ENCODE peak calls at places on chromosomes 2 and 18, in four cellular contexts. One of them, this sample, is unnamed.

GRCh38 chr18:26635466-26635865 is 87.1 kb upstream of the KCTD1 start:
- DNase-seq in stomach: no peak
- DNase-seq in left lung: no peak
- DNase-seq in K562: no peak
- DNase-seq in this sample: no peak

GRCh38 chr18:78979682-78980278 is at the start of gene SALL3:
- DNase-seq in stomach: no peak
- DNase-seq in left lung: peak; percentile 45
- DNase-seq in K562: no peak
- DNase-seq in this sample: no peak

GRCh38 chr2:238420442-238420841 is 6.3 kb upstream of the ASB1 start:
- DNase-seq in stomach: no peak
- DNase-seq in left lung: no peak
- DNase-seq in K562: no peak
- DNase-seq in this sample: no peak

GRCh38 chr18:58842978-58843661 is 21.6 kb upstream of the ZNF532 start:
- DNase-seq in stomach: no peak
- DNase-seq in left lung: no peak
- DNase-seq in K562: no peak
- DNase-seq in this sample: no peak

GRCh38 chr2:118460425-118460824 is 372.2 kb downstream of the INSIG2 start:
- DNase-seq in stomach: no peak
- DNase-seq in left lung: no peak
- DNase-seq in K562: no peak
- DNase-seq in this sample: no peak

GRCh38 chr18:26956894-26957293 is 91.4 kb upstream of the AQP4 start:
- DNase-seq in stomach: no peak
- DNase-seq in left lung: no peak
- DNase-seq in K562: no peak
- DNase-seq in this sample: no peak

GRCh38 chr18:48789259-48789812 is 161.4 kb downstream of the SMAD7 start:
- DNase-seq in stomach: no peak
- DNase-seq in left lung: no peak
- DNase-seq in K562: no peak
- DNase-seq in this sample: no peak

GRCh38 chr2:178449700-178450573 is 1.0 kb downstream of the PRKRA start:
- DNase-seq in stomach: no peak
- DNase-seq in left lung: no peak
- DNase-seq in K562: no peak
- DNase-seq in this sample: no peak

GRCh38 chr2:149598014-149598395 is 10.4 kb upstream of the MMADHC start:
- DNase-seq in stomach: no peak
- DNase-seq in left lung: no peak
- DNase-seq in K562: no peak
- DNase-seq in this sample: no peak

GRCh38 chr2:62147610-62148301 is 48.2 kb upstream of the B3GNT2 start:
- DNase-seq in stomach: no peak
- DNase-seq in left lung: no peak
- DNase-seq in K562: no peak
- DNase-seq in this sample: no peak

GRCh38 chr2:240347949-240348500 is 87.4 kb upstream of the GPC1 start:
- DNase-seq in stomach: no peak
- DNase-seq in left lung: no peak
- DNase-seq in K562: no peak
- DNase-seq in this sample: no peak

GRCh38 chr2:185208261-185208660 is 530.3 kb upstream of the FSIP2 start:
- DNase-seq in stomach: peak; percentile 29
- DNase-seq in left lung: no peak
- DNase-seq in K562: peak; percentile 6
- DNase-seq in this sample: no peak

GRCh38 chr2:138744709-138745108 is 35.5 kb downstream of the NXPH2 start:
- DNase-seq in stomach: no peak
- DNase-seq in left lung: no peak
- DNase-seq in K562: no peak
- DNase-seq in this sample: no peak

GRCh38 chr2:27442282-27442980 is at the start of gene KRTCAP3:
- DNase-seq in stomach: peak; percentile 87
- DNase-seq in left lung: peak; percentile 89
- DNase-seq in K562: peak; percentile 41
- DNase-seq in this sample: peak; percentile 85

GRCh38 chr2:112006076-112006410 is 49.0 kb upstream of the TMEM87B start:
- DNase-seq in stomach: no peak
- DNase-seq in left lung: no peak
- DNase-seq in K562: no peak
- DNase-seq in this sample: no peak

GRCh38 chr2:203122317-203122998 is 107.8 kb downstream of the NBEAL1 start:
- DNase-seq in stomach: no peak
- DNase-seq in left lung: no peak
- DNase-seq in K562: no peak
- DNase-seq in this sample: no peak
- TF ChIP-seq CTCF in stomach: no peak
- TF ChIP-seq CTCF in left lung: no peak
- TF ChIP-seq CTCF in K562: no peak
- TF ChIP-seq CTCF in this sample: no peak

GRCh38 chr18:2848879-2849254 is 2.1 kb downstream of the EMILIN2 start:
- DNase-seq in stomach: no peak
- DNase-seq in left lung: no peak
- DNase-seq in K562: peak; percentile 39
- DNase-seq in this sample: no peak

GRCh38 chr18:2850816-2851215 is 4.0 kb downstream of the EMILIN2 start:
- DNase-seq in stomach: no peak
- DNase-seq in left lung: no peak
- DNase-seq in K562: no peak
- DNase-seq in this sample: no peak

GRCh38 chr18:2853173-2853925 is 6.5 kb downstream of the EMILIN2 start:
- DNase-seq in stomach: no peak
- DNase-seq in left lung: no peak
- DNase-seq in K562: no peak
- DNase-seq in this sample: no peak

GRCh38 chr18:2853926-2854664 is 7.3 kb downstream of the EMILIN2 start:
- DNase-seq in stomach: no peak
- DNase-seq in left lung: no peak
- DNase-seq in K562: peak; percentile 96
- DNase-seq in this sample: no peak

GRCh38 chr18:2851771-2852170 is 5.0 kb downstream of the EMILIN2 start:
- DNase-seq in stomach: no peak
- DNase-seq in left lung: no peak
- DNase-seq in K562: no peak
- DNase-seq in this sample: no peak
- H3K4me1 ChIP-seq in stomach: peaks cover 26% of the 10 kb centered on the region
- H3K4me1 ChIP-seq in left lung: peaks cover 66% of the 10 kb centered on the region
- H3K4me1 ChIP-seq in K562: peaks cover 63% of the 10 kb centered on the region
- H3K4me1 ChIP-seq in this sample: no peaks in the 10 kb centered on the region

DNA sequence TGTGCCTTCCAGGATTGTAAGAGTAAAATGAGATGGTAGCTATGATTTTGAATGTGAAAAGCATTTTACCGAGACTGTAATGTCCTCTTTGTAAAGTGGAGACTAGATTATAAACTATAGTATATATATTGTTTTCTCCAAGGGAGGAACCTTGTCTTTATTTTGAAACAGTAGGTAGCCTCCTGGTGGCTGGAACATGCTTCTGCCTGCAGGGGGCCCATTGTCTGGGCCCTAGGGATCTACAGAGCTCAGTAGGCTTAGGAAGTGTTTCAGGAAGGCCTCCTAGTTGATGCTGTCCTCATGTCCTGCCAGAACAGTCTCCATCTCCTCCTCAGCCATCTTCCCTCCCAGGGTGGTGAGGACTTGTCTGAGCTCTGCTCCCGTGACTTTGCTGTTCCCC is 3.0 kb downstream of the PIKFYVE start:
- DNase-seq in stomach: no peak
- DNase-seq in left lung: no peak
- DNase-seq in K562: peak; percentile 28
- DNase-seq in this sample: no peak
- TF ChIP-seq CTCF in stomach: no peak
- TF ChIP-seq CTCF in left lung: no peak
- TF ChIP-seq CTCF in K562: peak; percentile 54
- TF ChIP-seq CTCF in this sample: no peak

GRCh38 chr2:7866825-7867224 is 815.0 kb upstream of the ID2 start:
- DNase-seq in stomach: no peak
- DNase-seq in left lung: no peak
- DNase-seq in K562: no peak
- DNase-seq in this sample: no peak
- H3K4me1 ChIP-seq in stomach: no peaks in the 10 kb centered on the region
- H3K4me1 ChIP-seq in left lung: peaks cover 18% of the 10 kb centered on the region
- H3K4me1 ChIP-seq in K562: no peaks in the 10 kb centered on the region
- H3K4me1 ChIP-seq in this sample: no peaks in the 10 kb centered on the region

DNA sequence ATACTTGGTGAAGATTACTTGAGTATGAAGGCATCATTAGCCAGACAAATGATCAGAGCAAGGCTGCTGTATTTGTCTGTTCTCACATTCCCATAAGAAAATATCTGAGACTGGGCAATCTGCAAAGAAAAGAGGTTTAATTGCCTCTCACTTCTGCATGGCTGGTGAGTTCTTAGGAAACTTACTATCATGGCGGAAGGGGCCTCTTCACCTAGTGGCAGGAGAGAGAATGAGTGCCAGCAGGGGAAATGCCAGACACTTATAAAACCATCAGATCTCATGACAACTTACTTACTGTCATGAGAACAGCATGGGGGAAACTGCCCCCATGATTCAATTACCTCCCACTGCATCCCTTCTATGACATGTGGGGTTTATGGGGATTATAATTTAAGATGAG is 452.3 kb downstream of the GALR1 start:
- DNase-seq in stomach: no peak
- DNase-seq in left lung: no peak
- DNase-seq in K562: no peak
- DNase-seq in this sample: no peak
- TF ChIP-seq CTCF in stomach: no peak
- TF ChIP-seq CTCF in left lung: no peak
- TF ChIP-seq CTCF in K562: no peak
- TF ChIP-seq CTCF in this sample: no peak

This sample was measured in Peyer's patch.